ENCODE peak calls at places on chromosome 4, in six cellular contexts. Q, N, P, L, D and C are unnamed samples.

GRCh38 chr4:161359491-161359890 is 804.3 kb downstream of the FSTL5 start:
- DNase-seq in Q (no peak), N (no peak), P (no peak), L (no peak), D (no peak), C (no peak)

GRCh38 chr4:101763576-101763975 is 27.0 kb upstream of the BANK1 start:
- DNase-seq in Q (no peak), N (no peak), P (no peak), L (no peak), D (no peak), C (no peak)

GRCh38 chr4:141248029-141248428 is 27.3 kb downstream of the ZNF330 start:
- DNase-seq in Q (no peak), N (no peak), P (no peak), L (no peak), D (no peak), C (no peak)

GRCh38 chr4:24690436-24690835 is 104.9 kb upstream of the SOD3 start:
- DNase-seq in Q (no peak), N (no peak), P (no peak), L (no peak), D (no peak), C (no peak)

GRCh38 chr4:174490356-174490969 is 31.8 kb downstream of the HPGD start:
- DNase-seq in Q (no peak), N (no peak), P (no peak), L (no peak), D (no peak), C (no peak)

GRCh38 chr4:244471-244870 is 60.8 kb downstream of the ZNF732 start:
- DNase-seq in Q (no peak), N (peak; percentile 51), P (peak; percentile 18), L (peak; percentile 8), D (peak; percentile 17), C (peak; percentile 28)

GRCh38 chr4:109554971-109555370 is 5.1 kb upstream of the MCUB start:
- DNase-seq in Q (no peak), N (no peak), P (no peak), L (no peak), D (no peak), C (no peak)

GRCh38 chr4:143025111-143025704 is 159.5 kb upstream of the USP38 start:
- DNase-seq in Q (peak; percentile 0), N (no peak), P (no peak), L (no peak), D (no peak), C (no peak)

GRCh38 chr4:8819019-8819418 is 52.6 kb downstream of the HMX1 start:
- DNase-seq in Q (no peak), N (no peak), P (no peak), L (no peak), D (no peak), C (no peak)

GRCh38 chr4:174265917-174266316 is 17.6 kb downstream of the FBXO8 start:
- DNase-seq in Q (no peak), N (no peak), P (no peak), L (no peak), D (no peak), C (no peak)

GRCh38 chr4:2827874-2828751 is 15.5 kb upstream of the ADD1 start:
- DNase-seq in Q (no peak), N (no peak), P (no peak), L (no peak), D (no peak), C (peak; percentile 1)

GRCh38 chr4:83115656-83116285 is 1.2 kb upstream of the PLAC8 start:
- DNase-seq in Q (no peak), N (no peak), P (no peak), L (no peak), D (no peak), C (no peak)

GRCh38 chr4:102196221-102196620 is 149.1 kb downstream of the SLC39A8 start:
- DNase-seq in Q (no peak), N (no peak), P (no peak), L (no peak), D (no peak), C (no peak)